ENCODE peak calls at places on chromosomes 12 and 14, in five cellular contexts. V is GM13977, E is endothelial cell, O is SW 1271, G is nucleus accumbens. H is an unnamed sample.

GRCh38 chr12:50597200-50598195 is 92.7 kb downstream of the DIP2B start:
- DNase-seq in V (peak; percentile 82), E (no peak), O (peak; percentile 89), G (peak; percentile 42), H (peak; percentile 86)

GRCh38 chr14:93958567-93959238 is 17.7 kb downstream of the ASB2 start:
- DNase-seq in V (no peak), E (no peak), O (no peak), G (no peak), H (no peak)

GRCh38 chr12:7091660-7092228 is 501 bp downstream of the C1R start:
- DNase-seq in V (no peak), E (no peak), O (no peak), G (no peak), H (no peak)

GRCh38 chr12:10213168-10214130 is 772 bp downstream of the GABARAPL1 start:
- DNase-seq in V (peak; percentile 74), E (peak; percentile 67), O (peak; percentile 76), G (peak; percentile 74), H (peak; percentile 63)

GRCh38 chr12:94831081-94831747 is 172.3 kb downstream of the NDUFA12 start:
- DNase-seq in V (peak; percentile 81), E (no peak), O (no peak), G (no peak), H (peak; percentile 82)

GRCh38 chr12:101599771-101600486 is 5.2 kb downstream of the MYBPC1 start:
- DNase-seq in V (no peak), E (no peak), O (no peak), G (no peak), H (no peak)

GRCh38 chr12:105170139-105170538 is 62.6 kb downstream of the WASHC4 start:
- DNase-seq in V (no peak), E (no peak), O (no peak), G (no peak), H (no peak)

GRCh38 chr12:91381309-91381804 is 198.7 kb upstream of the DCN start:
- DNase-seq in V (peak; percentile 45), E (peak; percentile 62), O (no peak), G (peak; percentile 82), H (peak; percentile 35)

GRCh38 chr12:48029401-48029770 is 25.1 kb upstream of the COL2A1 start:
- DNase-seq in V (no peak), E (no peak), O (no peak), G (no peak), H (no peak)

GRCh38 chr14:21846227-21846885 is 172.7 kb upstream of the OR4E1 start:
- DNase-seq in V (peak; percentile 18), E (peak; percentile 66), O (peak; percentile 44), G (peak; percentile 23), H (peak; percentile 22)

GRCh38 chr12:69108024-69108423 is 131.3 kb upstream of the CPSF6 start:
- DNase-seq in V (no peak), E (peak; percentile 11), O (no peak), G (no peak), H (no peak)

GRCh38 chr12:47840571-47840970 is 20.9 kb upstream of the HDAC7 start:
- DNase-seq in V (no peak), E (no peak), O (no peak), G (no peak), H (no peak)

GRCh38 chr14:32826404-32827082 is 112.1 kb upstream of the NPAS3 start:
- DNase-seq in V (no peak), E (no peak), O (no peak), G (peak; percentile 54), H (no peak)

GRCh38 chr12:123723011-123723410 is 10.9 kb downstream of the ATP6V0A2 start:
- DNase-seq in V (no peak), E (no peak), O (no peak), G (no peak), H (no peak)

GRCh38 chr14:35167496-35167895 is 45.1 kb downstream of the PRORP start:
- DNase-seq in V (no peak), E (no peak), O (no peak), G (no peak), H (no peak)

GRCh38 chr14:95769976-95770375 is 56.1 kb upstream of the TCL1A start:
- DNase-seq in V (no peak), E (no peak), O (no peak), G (no peak), H (no peak)

GRCh38 chr12:5497329-5498058 is 65.6 kb downstream of the NTF3 start:
- DNase-seq in V (no peak), E (no peak), O (no peak), G (no peak), H (no peak)

GRCh38 chr12:104686196-104686595 is 229.4 kb downstream of the CHST11 start:
- DNase-seq in V (no peak), E (no peak), O (no peak), G (no peak), H (no peak)

GRCh38 chr14:102930138-102930752 is 7.8 kb downstream of the AMN start:
- DNase-seq in V (no peak), E (peak; percentile 35), O (no peak), G (no peak), H (peak; percentile 67)

GRCh38 chr14:87409401-87409800 is 583.6 kb downstream of the GALC start:
- DNase-seq in V (no peak), E (no peak), O (no peak), G (no peak), H (no peak)

GRCh38 chr14:102215522-102216250 is 76.0 kb downstream of the WDR20 start:
- DNase-seq in V (no peak), E (no peak), O (no peak), G (peak; percentile 53), H (no peak)

GRCh38 chr14:48974994-48975393 is 611.2 kb downstream of the RPS29 start:
- DNase-seq in V (no peak), E (no peak), O (no peak), G (no peak), H (no peak)

GRCh38 chr12:193282-193681 is 20.7 kb downstream of the SLC6A12 start:
- DNase-seq in V (no peak), E (no peak), O (no peak), G (peak; percentile 57), H (no peak)

H was measured in GM20000.